ENCODE peak calls at places on chromosome 20, in eight cellular contexts. One of them, this sample, is unnamed.

GRCh38 chr20:33859157-33859695 is 48.1 kb downstream of the CHMP4B start:
- DNase-seq in type B pancreatic cell: no peak
- DNase-seq in esophagus muscularis mucosa: no peak
- DNase-seq in progenitor cell of endocrine pancreas: no peak
- DNase-seq in GM12865: peak
- DNase-seq in choroid plexus epithelial cell: peak
- DNase-seq in A549: no peak
- DNase-seq in left ventricle myocardium inferior: no peak
- DNase-seq in this sample: no peak

GRCh38 chr20:48807586-48808381 is 20.0 kb downstream of the PREX1 start:
- DNase-seq in choroid plexus epithelial cell: no peak
- DNase-seq in GM12865: no peak
- DNase-seq in progenitor cell of endocrine pancreas: no peak
- DNase-seq in left ventricle myocardium inferior: peak
- DNase-seq in type B pancreatic cell: no peak
- DNase-seq in A549: no peak
- DNase-seq in esophagus muscularis mucosa: no peak
- DNase-seq in this sample: no peak

GRCh38 chr20:48606841-48607543 is 220.8 kb downstream of the PREX1 start:
- DNase-seq in left ventricle myocardium inferior: no peak
- DNase-seq in progenitor cell of endocrine pancreas: no peak
- DNase-seq in choroid plexus epithelial cell: no peak
- DNase-seq in GM12865: no peak
- DNase-seq in type B pancreatic cell: no peak
- DNase-seq in A549: no peak
- DNase-seq in esophagus muscularis mucosa: no peak
- DNase-seq in this sample: no peak

GRCh38 chr20:53865905-53866786 is 204.2 kb downstream of the BCAS1 start:
- DNase-seq in A549: peak
- DNase-seq in type B pancreatic cell: no peak
- DNase-seq in progenitor cell of endocrine pancreas: peak
- DNase-seq in esophagus muscularis mucosa: no peak
- DNase-seq in choroid plexus epithelial cell: peak
- DNase-seq in GM12865: peak
- DNase-seq in left ventricle myocardium inferior: no peak
- DNase-seq in this sample: no peak

GRCh38 chr20:11118802-11119380 is 445.1 kb upstream of the JAG1 start:
- DNase-seq in choroid plexus epithelial cell: no peak
- DNase-seq in GM12865: no peak
- DNase-seq in type B pancreatic cell: no peak
- DNase-seq in A549: no peak
- DNase-seq in progenitor cell of endocrine pancreas: no peak
- DNase-seq in left ventricle myocardium inferior: no peak
- DNase-seq in esophagus muscularis mucosa: no peak
- DNase-seq in this sample: no peak

GRCh38 chr20:59820204-59821041 is 113.0 kb downstream of the SYCP2 start:
- DNase-seq in choroid plexus epithelial cell: no peak
- DNase-seq in A549: no peak
- DNase-seq in progenitor cell of endocrine pancreas: no peak
- DNase-seq in left ventricle myocardium inferior: peak
- DNase-seq in type B pancreatic cell: no peak
- DNase-seq in GM12865: peak
- DNase-seq in esophagus muscularis mucosa: peak
- DNase-seq in this sample: peak

GRCh38 chr20:21705466-21706344 is at the start of gene PAX1:
- DNase-seq in A549: no peak
- DNase-seq in type B pancreatic cell: peak
- DNase-seq in progenitor cell of endocrine pancreas: no peak
- DNase-seq in esophagus muscularis mucosa: no peak
- DNase-seq in GM12865: no peak
- DNase-seq in left ventricle myocardium inferior: no peak
- DNase-seq in choroid plexus epithelial cell: no peak
- DNase-seq in this sample: no peak

GRCh38 chr20:22502731-22503191 is 81.6 kb downstream of the FOXA2 start:
- DNase-seq in GM12865: no peak
- DNase-seq in left ventricle myocardium inferior: no peak
- DNase-seq in choroid plexus epithelial cell: no peak
- DNase-seq in progenitor cell of endocrine pancreas: peak
- DNase-seq in esophagus muscularis mucosa: peak
- DNase-seq in type B pancreatic cell: no peak
- DNase-seq in A549: no peak
- DNase-seq in this sample: no peak

GRCh38 chr20:15422966-15423365 is 1085.6 kb upstream of the FLRT3 start:
- DNase-seq in left ventricle myocardium inferior: no peak
- DNase-seq in A549: no peak
- DNase-seq in choroid plexus epithelial cell: no peak
- DNase-seq in GM12865: no peak
- DNase-seq in type B pancreatic cell: no peak
- DNase-seq in esophagus muscularis mucosa: no peak
- DNase-seq in progenitor cell of endocrine pancreas: no peak
- DNase-seq in this sample: no peak

GRCh38 chr20:17809714-17810631 is 110.2 kb downstream of the BANF2 start:
- DNase-seq in type B pancreatic cell: no peak
- DNase-seq in esophagus muscularis mucosa: no peak
- DNase-seq in A549: no peak
- DNase-seq in progenitor cell of endocrine pancreas: no peak
- DNase-seq in left ventricle myocardium inferior: no peak
- DNase-seq in GM12865: no peak
- DNase-seq in choroid plexus epithelial cell: no peak
- DNase-seq in this sample: no peak

GRCh38 chr20:62356948-62357667 is 10.0 kb downstream of the LAMA5 start:
- DNase-seq in GM12865: no peak
- DNase-seq in choroid plexus epithelial cell: peak
- DNase-seq in type B pancreatic cell: no peak
- DNase-seq in esophagus muscularis mucosa: no peak
- DNase-seq in left ventricle myocardium inferior: peak
- DNase-seq in progenitor cell of endocrine pancreas: no peak
- DNase-seq in A549: no peak
- DNase-seq in this sample: no peak

GRCh38 chr20:10079964-10080363 is 45.2 kb downstream of the ANKEF1 start:
- DNase-seq in GM12865: no peak
- DNase-seq in left ventricle myocardium inferior: no peak
- DNase-seq in esophagus muscularis mucosa: no peak
- DNase-seq in A549: no peak
- DNase-seq in type B pancreatic cell: no peak
- DNase-seq in choroid plexus epithelial cell: peak
- DNase-seq in progenitor cell of endocrine pancreas: no peak
- DNase-seq in this sample: no peak

GRCh38 chr20:31806564-31807355 is 12.4 kb upstream of the MYLK2 start:
- DNase-seq in A549: no peak
- DNase-seq in GM12865: no peak
- DNase-seq in progenitor cell of endocrine pancreas: no peak
- DNase-seq in type B pancreatic cell: peak
- DNase-seq in esophagus muscularis mucosa: no peak
- DNase-seq in left ventricle myocardium inferior: no peak
- DNase-seq in choroid plexus epithelial cell: peak
- DNase-seq in this sample: no peak

GRCh38 chr20:9388160-9388825 is 126.1 kb upstream of the LAMP5 start:
- DNase-seq in esophagus muscularis mucosa: no peak
- DNase-seq in type B pancreatic cell: no peak
- DNase-seq in choroid plexus epithelial cell: no peak
- DNase-seq in GM12865: no peak
- DNase-seq in A549: no peak
- DNase-seq in left ventricle myocardium inferior: no peak
- DNase-seq in progenitor cell of endocrine pancreas: no peak
- DNase-seq in this sample: no peak

GRCh38 chr20:53040678-53041674 is 68.8 kb downstream of the TSHZ2 start:
- DNase-seq in GM12865: peak
- DNase-seq in choroid plexus epithelial cell: no peak
- DNase-seq in progenitor cell of endocrine pancreas: no peak
- DNase-seq in left ventricle myocardium inferior: no peak
- DNase-seq in type B pancreatic cell: no peak
- DNase-seq in A549: no peak
- DNase-seq in esophagus muscularis mucosa: peak
- DNase-seq in this sample: no peak

GRCh38 chr20:12928755-12929401 is 79.9 kb upstream of the SPTLC3 start:
- DNase-seq in choroid plexus epithelial cell: peak
- DNase-seq in esophagus muscularis mucosa: no peak
- DNase-seq in A549: no peak
- DNase-seq in left ventricle myocardium inferior: no peak
- DNase-seq in GM12865: no peak
- DNase-seq in progenitor cell of endocrine pancreas: no peak
- DNase-seq in type B pancreatic cell: no peak
- DNase-seq in this sample: no peak

GRCh38 chr20:50879649-50880550 is 51.3 kb downstream of the ADNP start:
- DNase-seq in A549: no peak
- DNase-seq in progenitor cell of endocrine pancreas: no peak
- DNase-seq in esophagus muscularis mucosa: no peak
- DNase-seq in choroid plexus epithelial cell: no peak
- DNase-seq in left ventricle myocardium inferior: no peak
- DNase-seq in GM12865: no peak
- DNase-seq in type B pancreatic cell: no peak
- DNase-seq in this sample: no peak

GRCh38 chr20:41078329-41078728 is 49.7 kb downstream of the TOP1 start:
- DNase-seq in choroid plexus epithelial cell: peak
- DNase-seq in progenitor cell of endocrine pancreas: no peak
- DNase-seq in type B pancreatic cell: no peak
- DNase-seq in esophagus muscularis mucosa: no peak
- DNase-seq in GM12865: peak
- DNase-seq in left ventricle myocardium inferior: no peak
- DNase-seq in A549: peak
- DNase-seq in this sample: no peak

DNA sequence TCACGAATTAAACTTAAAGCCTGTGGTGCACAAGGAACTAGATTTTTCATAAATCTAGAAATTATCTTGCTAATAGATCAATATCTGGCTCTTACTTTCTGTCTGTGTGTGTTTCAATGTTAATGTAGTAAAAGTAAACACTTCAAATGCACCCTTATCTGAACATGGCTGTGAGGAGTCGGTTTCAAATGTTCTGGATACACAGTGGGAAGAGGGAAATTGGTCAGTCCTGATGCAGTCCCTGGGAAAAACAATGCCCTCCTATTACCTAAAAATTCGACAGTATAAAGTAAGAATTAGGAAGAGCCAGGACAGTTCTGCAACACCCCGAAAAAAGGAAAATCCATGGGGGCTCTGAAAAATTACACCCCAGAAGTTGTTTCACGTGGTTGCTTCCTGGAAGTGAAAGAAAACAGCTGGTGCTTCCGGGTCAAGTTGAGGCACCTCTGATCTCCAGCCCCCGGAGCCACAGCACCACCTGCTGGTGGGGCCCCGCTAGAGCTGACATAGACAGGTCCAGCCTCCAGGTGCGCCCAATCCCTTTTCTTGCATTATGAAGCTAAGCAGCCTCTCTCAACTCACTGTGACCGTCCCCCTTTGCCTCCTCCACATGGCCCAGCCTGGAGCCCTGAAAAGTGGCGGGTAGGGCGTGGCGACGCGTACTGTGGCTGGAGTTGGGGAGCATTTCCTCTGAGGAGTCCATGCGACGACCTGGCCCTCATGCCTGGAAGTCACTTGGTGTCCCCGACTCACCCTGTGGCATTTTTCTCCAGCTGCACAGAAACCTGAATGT is 8.3 kb downstream of the SEMG2 start:
- DNase-seq in choroid plexus epithelial cell: peak
- DNase-seq in esophagus muscularis mucosa: no peak
- DNase-seq in left ventricle myocardium inferior: no peak
- DNase-seq in GM12865: peak
- DNase-seq in progenitor cell of endocrine pancreas: no peak
- DNase-seq in type B pancreatic cell: no peak
- DNase-seq in A549: no peak
- DNase-seq in this sample: no peak
- TF ChIP-seq CTCF in choroid plexus epithelial cell: peak
- TF ChIP-seq CTCF in esophagus muscularis mucosa: no peak
- TF ChIP-seq CTCF in left ventricle myocardium inferior: peak
- TF ChIP-seq CTCF in GM12865: peak
- TF ChIP-seq CTCF in progenitor cell of endocrine pancreas: peak
- TF ChIP-seq CTCF in type B pancreatic cell: peak
- TF ChIP-seq CTCF in A549: peak
- TF ChIP-seq CTCF in this sample: peak

GRCh38 chr20:38337561-38338140 is 8.6 kb upstream of the LBP start:
- DNase-seq in GM12865: peak
- DNase-seq in choroid plexus epithelial cell: no peak
- DNase-seq in progenitor cell of endocrine pancreas: peak
- DNase-seq in left ventricle myocardium inferior: no peak
- DNase-seq in esophagus muscularis mucosa: no peak
- DNase-seq in type B pancreatic cell: no peak
- DNase-seq in A549: peak
- DNase-seq in this sample: no peak
- TF ChIP-seq CTCF in GM12865: peak
- TF ChIP-seq CTCF in choroid plexus epithelial cell: peak
- TF ChIP-seq CTCF in progenitor cell of endocrine pancreas: peak
- TF ChIP-seq CTCF in left ventricle myocardium inferior: peak
- TF ChIP-seq CTCF in esophagus muscularis mucosa: peak
- TF ChIP-seq CTCF in type B pancreatic cell: peak
- TF ChIP-seq CTCF in A549: peak
- TF ChIP-seq CTCF in this sample: peak

DNA sequence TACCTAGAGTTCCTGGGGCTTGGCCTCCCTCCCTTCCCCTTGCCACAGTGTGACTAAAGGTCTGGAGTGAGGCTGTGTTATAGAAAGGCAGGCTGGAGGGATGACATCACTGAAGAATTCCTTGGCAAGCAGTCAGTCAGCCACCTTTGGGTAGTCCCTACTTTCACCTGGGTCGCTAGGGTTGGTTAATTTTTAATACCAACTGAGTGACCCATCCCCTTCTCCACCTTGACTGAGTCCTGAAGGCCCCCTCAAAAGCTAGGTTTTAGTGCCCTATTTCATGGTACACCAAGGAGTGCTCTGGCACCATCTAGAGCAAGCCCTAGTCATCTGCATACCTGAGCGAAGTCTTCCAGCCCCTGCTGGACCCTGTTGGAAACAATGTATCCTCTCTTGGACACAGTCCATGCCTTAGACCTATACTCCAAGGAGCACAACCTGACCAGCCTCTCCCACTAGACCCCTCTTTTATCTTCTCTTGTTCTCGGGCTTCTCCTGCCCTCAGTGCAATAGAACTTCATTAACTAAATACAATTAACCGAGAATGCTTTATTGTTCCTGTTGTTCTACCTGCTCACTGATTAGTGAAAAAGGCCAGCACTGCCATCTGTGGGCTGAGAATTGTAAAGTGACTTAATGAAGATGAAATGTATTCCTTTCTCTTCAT is 44.6 kb downstream of the RIN2 start:
- DNase-seq in GM12865: no peak
- DNase-seq in type B pancreatic cell: no peak
- DNase-seq in left ventricle myocardium inferior: no peak
- DNase-seq in progenitor cell of endocrine pancreas: no peak
- DNase-seq in esophagus muscularis mucosa: no peak
- DNase-seq in A549: peak
- DNase-seq in choroid plexus epithelial cell: no peak
- DNase-seq in this sample: no peak
- TF ChIP-seq CTCF in GM12865: no peak
- TF ChIP-seq CTCF in type B pancreatic cell: no peak
- TF ChIP-seq CTCF in left ventricle myocardium inferior: peak
- TF ChIP-seq CTCF in progenitor cell of endocrine pancreas: peak
- TF ChIP-seq CTCF in esophagus muscularis mucosa: no peak
- TF ChIP-seq CTCF in A549: peak
- TF ChIP-seq CTCF in choroid plexus epithelial cell: peak
- TF ChIP-seq CTCF in this sample: peak

DNA sequence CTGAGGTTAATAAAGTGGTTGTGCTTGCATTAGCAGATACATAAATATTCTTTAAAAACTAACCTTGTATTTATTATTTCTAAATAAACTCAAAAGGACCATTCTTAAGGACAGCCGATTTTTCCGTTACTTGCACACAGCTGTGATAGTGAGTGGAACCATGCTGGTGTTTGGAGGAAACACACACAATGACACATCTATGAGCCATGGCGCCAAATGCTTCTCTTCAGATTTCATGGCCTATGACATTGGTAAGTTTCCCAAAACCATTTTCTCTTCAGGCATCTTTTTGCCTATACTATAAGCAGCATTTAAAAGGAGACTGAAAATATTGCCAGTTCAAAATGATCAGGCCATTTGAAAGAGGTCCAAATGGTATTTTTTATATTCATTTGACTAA is 92.3 kb downstream of the ATRN start:
- DNase-seq in progenitor cell of endocrine pancreas: no peak
- DNase-seq in type B pancreatic cell: no peak
- DNase-seq in esophagus muscularis mucosa: no peak
- DNase-seq in choroid plexus epithelial cell: peak
- DNase-seq in A549: no peak
- DNase-seq in GM12865: no peak
- DNase-seq in left ventricle myocardium inferior: no peak
- DNase-seq in this sample: no peak
- TF ChIP-seq CTCF in progenitor cell of endocrine pancreas: no peak
- TF ChIP-seq CTCF in type B pancreatic cell: no peak
- TF ChIP-seq CTCF in esophagus muscularis mucosa: no peak
- TF ChIP-seq CTCF in choroid plexus epithelial cell: no peak
- TF ChIP-seq CTCF in A549: no peak
- TF ChIP-seq CTCF in GM12865: no peak
- TF ChIP-seq CTCF in left ventricle myocardium inferior: no peak
- TF ChIP-seq CTCF in this sample: no peak

This sample was measured in osteocyte.